ENCODE peak calls at places on chromosome 4, in eight cellular contexts. O, H, F, K, D, Y, X and L are unnamed samples.

GRCh38 chr4:2436301-2436700 is 17.5 kb downstream of the CFAP99 start:
- DNase-seq in Y (no peak), X (no peak), F (no peak), K (no peak), H (peak; percentile 49), O (no peak), D (peak; percentile 86), L (no peak)

GRCh38 chr4:13922873-13923645 is 295.5 kb upstream of the BOD1L1 start:
- DNase-seq in F (no peak), O (no peak), Y (no peak), D (no peak), X (no peak), K (peak; percentile 39), H (no peak), L (no peak)

GRCh38 chr4:82479562-82479961 is 49.2 kb downstream of the ENOPH1 start:
- DNase-seq in H (no peak), F (no peak), K (no peak), D (no peak), X (no peak), Y (no peak), O (no peak), L (no peak)

GRCh38 chr4:29423836-29424721 is 1296.1 kb upstream of the PCDH7 start:
- DNase-seq in Y (no peak), O (no peak), H (peak; percentile 42), F (no peak), K (peak; percentile 95), X (no peak), D (no peak), L (no peak)

GRCh38 chr4:88952081-88952480 is 104.9 kb downstream of the FAM13A start:
- DNase-seq in X (no peak), K (no peak), O (no peak), F (no peak), D (no peak), Y (no peak), H (no peak), L (no peak)

GRCh38 chr4:600166-600565 is 24.1 kb upstream of the TMEM271 start:
- DNase-seq in X (no peak), F (no peak), K (no peak), O (no peak), Y (no peak), H (no peak), D (no peak), L (no peak)

GRCh38 chr4:134057356-134057755 is 144.2 kb downstream of the PABPC4L start:
- DNase-seq in D (no peak), Y (no peak), O (no peak), H (no peak), F (no peak), X (no peak), K (no peak), L (no peak)

GRCh38 chr4:78552398-78553396 is 1.1 kb downstream of the ANXA3 start:
- DNase-seq in K (no peak), H (peak; percentile 72), Y (peak; percentile 67), O (no peak), X (no peak), F (peak; percentile 73), D (no peak), L (peak; percentile 48)

GRCh38 chr4:81724925-81725329 is 253.2 kb upstream of the RASGEF1B start:
- DNase-seq in K (no peak), X (peak; percentile 3), H (no peak), F (no peak), Y (peak; percentile 7), O (peak; percentile 23), D (no peak), L (no peak)

GRCh38 chr4:108018038-108018883 is 28.6 kb downstream of the HADH start:
- DNase-seq in K (peak; percentile 77), X (no peak), Y (peak; percentile 58), F (peak; percentile 19), D (peak; percentile 72), O (peak; percentile 80), H (peak; percentile 60), L (peak; percentile 84)

GRCh38 chr4:99644453-99644852 is 13.2 kb downstream of the C4orf54 start:
- DNase-seq in H (no peak), D (no peak), F (no peak), K (no peak), Y (no peak), O (no peak), X (no peak), L (no peak)

GRCh38 chr4:81421346-81422218 is 50.1 kb downstream of the RASGEF1B start:
- DNase-seq in O (peak; percentile 79), Y (no peak), K (peak; percentile 56), F (no peak), D (no peak), X (peak; percentile 26), H (no peak), L (no peak)

GRCh38 chr4:57074753-57075152 is 35.4 kb downstream of the IGFBP7 start:
- DNase-seq in H (peak; percentile 36), X (no peak), D (peak; percentile 24), Y (no peak), F (no peak), O (no peak), K (peak; percentile 88), L (no peak)

GRCh38 chr4:75895744-75896314 is 6.4 kb downstream of the PPEF2 start:
- DNase-seq in O (peak; percentile 65), Y (peak; percentile 52), X (no peak), F (no peak), H (peak; percentile 27), K (peak; percentile 18), D (peak; percentile 50), L (no peak)

GRCh38 chr4:7981738-7982394 is 42.2 kb upstream of the AFAP1 start:
- DNase-seq in X (no peak), H (no peak), F (no peak), K (no peak), O (no peak), D (no peak), Y (no peak), L (no peak)

GRCh38 chr4:136680271-136680670 is 852.0 kb downstream of the PCDH18 start:
- DNase-seq in D (peak; percentile 40), O (no peak), H (no peak), Y (no peak), X (no peak), F (no peak), K (peak; percentile 9), L (no peak)

GRCh38 chr4:30600246-30600645 is 119.9 kb upstream of the PCDH7 start:
- DNase-seq in X (no peak), K (no peak), D (no peak), Y (no peak), H (no peak), F (no peak), O (no peak), L (no peak)

GRCh38 chr4:109977854-109978501 is 65.3 kb downstream of the EGF start:
- DNase-seq in X (no peak), O (no peak), D (peak; percentile 21), Y (peak; percentile 18), F (no peak), H (peak; percentile 46), K (peak; percentile 60), L (no peak)

GRCh38 chr4:80026080-80026479 is 46.9 kb downstream of the ANTXR2 start:
- DNase-seq in Y (no peak), H (peak; percentile 4), X (no peak), K (peak; percentile 30), F (no peak), D (no peak), O (no peak), L (no peak)

DNA sequence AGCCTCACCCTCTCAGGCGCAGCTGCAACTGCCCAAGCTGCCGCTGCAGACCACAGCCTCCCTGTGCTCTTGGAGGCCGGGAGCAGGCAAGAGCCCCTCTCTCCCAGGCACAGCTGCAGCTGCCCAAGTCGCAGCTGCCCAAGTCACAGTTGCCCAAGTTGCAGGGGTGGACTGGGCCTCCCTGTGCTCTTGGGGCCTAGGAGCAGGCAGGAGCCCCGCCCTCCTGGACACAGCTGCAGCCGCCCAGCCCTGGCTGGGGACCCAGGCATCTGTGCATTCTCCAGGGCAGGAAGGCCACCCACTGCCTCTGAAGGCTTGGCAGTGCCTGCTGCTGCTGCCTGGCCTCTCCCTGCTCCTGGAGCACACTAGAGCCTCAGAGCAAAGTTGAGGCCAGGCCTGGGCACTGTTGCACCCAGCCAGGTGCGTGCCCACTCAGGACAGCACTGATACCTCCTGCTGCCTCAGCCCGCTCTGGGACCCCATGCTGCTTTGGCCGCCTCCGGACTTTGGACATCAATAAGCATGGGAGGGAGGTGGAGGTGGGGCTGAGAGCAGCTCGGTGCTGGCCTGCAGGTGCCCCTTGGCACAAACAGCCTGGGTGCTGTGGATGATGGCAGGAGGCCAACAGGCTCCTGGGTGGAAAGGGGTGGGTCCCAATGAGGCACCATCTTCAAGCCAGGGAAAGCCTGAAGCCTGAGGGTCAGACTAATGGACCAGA is 247.5 kb downstream of the PDGFC start:
- DNase-seq in H (no peak), Y (peak; percentile 9), F (no peak), D (no peak), O (no peak), K (no peak), X (no peak), L (no peak)
- TF ChIP-seq USF2 in H (no peak), Y (no peak), F (no peak), D (no peak), O (no peak), K (no peak), X (no peak), L (no peak)

DNA sequence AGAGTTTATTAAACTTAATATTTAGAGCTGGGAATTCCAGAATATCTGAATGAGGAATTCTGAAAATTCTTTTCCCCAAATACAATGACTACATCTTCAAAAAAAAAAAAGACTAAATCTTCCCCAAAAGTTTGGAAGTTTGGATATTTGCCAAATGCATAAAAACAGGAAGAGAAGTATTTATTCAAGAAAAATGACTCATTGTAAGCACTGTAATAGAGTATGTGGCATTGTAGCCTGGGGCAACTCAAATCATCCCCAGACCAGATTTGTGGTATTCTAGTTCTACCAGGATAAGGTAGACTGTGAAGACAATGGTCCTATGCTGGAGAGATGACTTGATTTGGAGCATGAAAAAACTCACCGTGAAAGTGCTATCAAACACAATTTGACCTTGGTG is 78.5 kb upstream of the PDHA2 start:
- DNase-seq in X (no peak), Y (no peak), O (no peak), F (no peak), D (no peak), H (peak; percentile 21), K (peak; percentile 38), L (no peak)
- TF ChIP-seq USF2 in X (no peak), Y (no peak), O (no peak), F (no peak), D (no peak), H (no peak), K (no peak), L (no peak)

GRCh38 chr4:66662620-66663019 is 882.7 kb downstream of the CENPC start:
- DNase-seq in X (no peak), F (no peak), K (no peak), Y (no peak), O (no peak), H (no peak), D (no peak), L (no peak)
- TF ChIP-seq USF2 in X (no peak), F (no peak), K (no peak), Y (no peak), O (no peak), H (no peak), D (no peak), L (no peak)

GRCh38 chr4:9811796-9812195 is 30.4 kb downstream of the DRD5 start:
- DNase-seq in Y (no peak), F (no peak), X (no peak), D (no peak), O (no peak), K (no peak), H (no peak), L (no peak)

GRCh38 chr4:9804918-9805317 is 23.5 kb downstream of the DRD5 start:
- DNase-seq in O (no peak), F (no peak), Y (no peak), X (no peak), K (no peak), H (no peak), D (no peak), L (no peak)

GRCh38 chr4:9812530-9813340 is 31.3 kb downstream of the DRD5 start:
- DNase-seq in F (no peak), X (peak; percentile 57), Y (no peak), O (no peak), H (no peak), D (peak; percentile 9), K (no peak), L (no peak)

GRCh38 chr4:9808077-9808476 is 26.6 kb downstream of the DRD5 start:
- DNase-seq in H (no peak), F (no peak), D (no peak), K (no peak), X (peak; percentile 39), Y (no peak), O (no peak), L (no peak)
- TF ChIP-seq USF2 in H (no peak), F (no peak), D (no peak), K (no peak), X (no peak), Y (no peak), O (no peak), L (no peak)